ENCODE peak calls at places on chromosomes 3 and 15, in four cellular contexts. Q, M, H and D are unnamed samples.

GRCh38 chr3:60775956-60776355 is 475.3 kb downstream of the FHIT start:
- DNase-seq in Q (no peak), M (no peak), H (no peak), D (no peak)

GRCh38 chr15:36778516-36778915 is 199.1 kb downstream of the CDIN1 start:
- DNase-seq in Q (no peak), M (no peak), H (no peak), D (no peak)

GRCh38 chr3:27485853-27486252 is 1.7 kb upstream of the SLC4A7 start:
- DNase-seq in Q (no peak), M (no peak), H (no peak), D (no peak)

GRCh38 chr3:194379651-194380050 is 10.1 kb upstream of the LRRC15 start:
- DNase-seq in Q (no peak), M (no peak), H (no peak), D (no peak)

GRCh38 chr3:19945405-19946290 is 1.2 kb upstream of the RAB5A start:
- DNase-seq in Q (no peak), M (no peak), H (no peak), D (no peak)

GRCh38 chr15:101207867-101208288 is 44.0 kb downstream of the CHSY1 start:
- DNase-seq in Q (no peak), M (no peak), H (no peak), D (no peak)

GRCh38 chr15:40340740-40341400 is at the start of gene CCDC9B:
- DNase-seq in Q (no peak), M (peak; percentile 61), H (peak; percentile 75), D (no peak)

GRCh38 chr3:171974986-171975837 is 64.2 kb upstream of the FNDC3B start:
- DNase-seq in Q (no peak), M (no peak), H (no peak), D (no peak)

GRCh38 chr3:49135499-49135898 is 2.6 kb upstream of the LAMB2 start:
- DNase-seq in Q (no peak), M (no peak), H (no peak), D (no peak)

GRCh38 chr3:62436785-62437184 is 63.4 kb upstream of the FEZF2 start:
- DNase-seq in Q (no peak), M (no peak), H (no peak), D (no peak)

GRCh38 chr3:128489860-128490649 is 2.9 kb downstream of the GATA2 start:
- DNase-seq in Q (no peak), M (no peak), H (peak; percentile 37), D (peak; percentile 64)
- TF ChIP-seq USF2 in Q (no peak), M (no peak), H (no peak), D (no peak)

GRCh38 chr3:121663171-121663847 is 2.6 kb upstream of the HCLS1 start:
- DNase-seq in Q (no peak), M (no peak), H (peak; percentile 32), D (no peak)

GRCh38 chr3:121658716-121659435 is 1.8 kb downstream of the HCLS1 start:
- DNase-seq in Q (no peak), M (no peak), H (no peak), D (no peak)

GRCh38 chr3:121660356-121661171 is at the start of gene HCLS1:
- DNase-seq in Q (peak; percentile 83), M (no peak), H (no peak), D (no peak)

GRCh38 chr3:121662742-121663141 is 2.0 kb upstream of the HCLS1 start:
- DNase-seq in Q (no peak), M (no peak), H (no peak), D (no peak)

DNA sequence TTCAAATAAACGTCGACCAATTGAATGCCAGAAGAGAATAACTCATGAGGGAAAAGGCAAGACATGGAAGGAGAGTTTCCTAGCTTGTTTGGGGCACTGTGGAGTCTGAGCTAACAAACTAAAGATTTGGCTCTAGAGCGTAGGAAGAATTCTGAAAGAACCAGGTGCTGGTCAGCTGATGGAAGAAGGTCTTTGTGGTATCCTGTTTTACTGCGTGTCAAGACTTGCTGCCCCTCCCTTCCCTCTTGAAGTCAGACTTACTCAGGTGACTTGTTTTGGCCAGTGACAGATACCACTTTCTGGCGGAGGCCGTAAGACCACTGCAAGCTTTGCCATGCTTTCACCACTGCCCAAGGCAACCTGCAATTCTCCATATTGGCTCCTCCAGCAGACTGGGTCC is 673 bp upstream of the HCLS1 start:
- DNase-seq in Q (no peak), M (no peak), H (no peak), D (no peak)
- TF ChIP-seq CBFB in Q (no peak), M (no peak), H (no peak), D (no peak)

GRCh38 chr3:71022552-71023335 is 560.8 kb downstream of the FOXP1 start:
- DNase-seq in Q (no peak), M (no peak), H (peak; percentile 23), D (peak; percentile 43)
- TF ChIP-seq USF2 in Q (no peak), M (no peak), H (no peak), D (no peak)

GRCh38 chr3:4780545-4780957 is 198.7 kb upstream of the BHLHE40 start:
- DNase-seq in Q (no peak), M (no peak), H (peak; percentile 51), D (no peak)

GRCh38 chr3:4778119-4778518 is 201.1 kb upstream of the BHLHE40 start:
- DNase-seq in Q (no peak), M (no peak), H (no peak), D (no peak)

GRCh38 chr3:4785551-4785950 is 193.7 kb upstream of the BHLHE40 start:
- DNase-seq in Q (no peak), M (no peak), H (no peak), D (no peak)

GRCh38 chr3:4778740-4779139 is 200.5 kb upstream of the BHLHE40 start:
- DNase-seq in Q (no peak), M (no peak), H (no peak), D (no peak)

DNA sequence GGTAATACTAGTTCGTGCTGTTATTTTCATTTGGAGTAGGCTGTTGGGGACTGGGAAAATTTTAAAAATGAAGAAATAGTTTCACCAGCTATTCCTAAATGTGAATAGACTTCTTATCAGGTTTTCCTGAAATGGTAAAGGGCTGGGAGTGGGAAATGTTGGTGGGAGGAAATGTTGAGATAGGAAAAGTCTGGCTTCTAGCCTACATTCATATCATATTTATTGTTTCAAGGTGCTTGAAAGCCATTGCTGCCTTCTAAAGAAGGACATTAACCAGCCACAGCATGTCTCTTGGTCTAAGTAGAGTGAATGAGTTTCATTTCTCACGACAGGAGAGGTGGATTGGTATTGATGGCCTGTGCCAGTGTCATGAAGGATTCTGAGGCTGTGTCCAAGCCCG is 197.1 kb upstream of the BHLHE40 start:
- DNase-seq in Q (no peak), M (no peak), H (no peak), D (no peak)
- TF ChIP-seq CBFB in Q (no peak), M (no peak), H (no peak), D (no peak)

GRCh38 chr15:47399100-47399499 is 318.2 kb upstream of the SEMA6D start:
- DNase-seq in Q (no peak), M (no peak), H (no peak), D (no peak)

GRCh38 chr15:47398115-47398514 is 319.2 kb upstream of the SEMA6D start:
- DNase-seq in Q (no peak), M (no peak), H (no peak), D (no peak)

GRCh38 chr15:47394410-47394809 is 322.9 kb upstream of the SEMA6D start:
- DNase-seq in Q (no peak), M (no peak), H (no peak), D (no peak)

GRCh38 chr15:47398594-47398993 is 318.7 kb upstream of the SEMA6D start:
- DNase-seq in Q (no peak), M (no peak), H (no peak), D (no peak)

DNA sequence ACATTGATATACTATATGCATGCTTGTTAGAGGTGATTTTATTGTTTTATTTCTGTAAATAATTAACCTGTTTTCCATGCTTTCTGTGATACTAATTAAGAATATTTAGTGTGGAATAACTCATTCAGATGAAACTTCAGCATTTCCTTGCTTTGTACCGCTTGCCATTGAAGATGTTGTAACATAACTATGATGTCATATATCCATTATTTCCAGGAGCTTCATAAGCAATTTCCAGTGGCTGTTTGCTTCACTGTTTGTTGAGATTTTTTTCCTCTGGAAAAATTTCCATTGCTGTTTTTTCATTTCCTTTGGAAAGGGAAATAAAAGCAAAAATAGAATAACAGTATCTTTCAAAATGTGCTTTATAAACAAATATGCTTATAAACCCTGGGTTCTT is 319.7 kb upstream of the SEMA6D start:
- DNase-seq in Q (no peak), M (no peak), H (no peak), D (no peak)
- TF ChIP-seq USF2 in Q (no peak), M (no peak), H (no peak), D (no peak)

DNA sequence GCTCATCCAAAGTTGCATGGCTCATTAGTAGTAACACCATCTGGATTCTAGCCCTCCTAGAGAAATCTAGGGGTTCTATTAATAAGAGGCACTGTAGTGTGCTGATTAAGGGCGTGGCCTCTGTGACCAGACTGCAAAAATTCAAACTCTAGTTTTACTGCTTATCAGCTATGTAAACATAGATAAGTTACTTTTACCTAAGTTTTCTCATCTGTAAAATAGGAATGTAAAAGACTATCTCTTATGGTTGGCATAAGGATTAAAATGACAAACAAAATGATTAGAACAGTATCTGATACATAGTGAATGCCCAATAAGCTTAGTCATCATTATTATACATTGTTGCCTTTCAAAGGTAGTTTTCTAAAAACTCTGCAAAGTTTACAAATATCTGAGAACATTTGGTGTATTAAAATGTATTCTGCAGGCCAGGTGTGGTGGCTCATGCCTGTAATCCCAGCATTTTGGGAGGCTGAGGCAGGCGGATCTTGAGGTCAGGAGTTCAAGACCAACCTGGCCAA is 4.5 kb downstream of the PTX3 start:
- DNase-seq in Q (no peak), M (no peak), H (no peak), D (no peak)
- TF ChIP-seq CBFB in Q (no peak), M (no peak), H (no peak), D (no peak)

GRCh38 chr3:177144922-177145321 is 52.4 kb downstream of the TBL1XR1 start:
- DNase-seq in Q (peak; percentile 62), M (no peak), H (no peak), D (no peak)
- TF ChIP-seq USF2 in Q (no peak), M (no peak), H (no peak), D (no peak)

DNA sequence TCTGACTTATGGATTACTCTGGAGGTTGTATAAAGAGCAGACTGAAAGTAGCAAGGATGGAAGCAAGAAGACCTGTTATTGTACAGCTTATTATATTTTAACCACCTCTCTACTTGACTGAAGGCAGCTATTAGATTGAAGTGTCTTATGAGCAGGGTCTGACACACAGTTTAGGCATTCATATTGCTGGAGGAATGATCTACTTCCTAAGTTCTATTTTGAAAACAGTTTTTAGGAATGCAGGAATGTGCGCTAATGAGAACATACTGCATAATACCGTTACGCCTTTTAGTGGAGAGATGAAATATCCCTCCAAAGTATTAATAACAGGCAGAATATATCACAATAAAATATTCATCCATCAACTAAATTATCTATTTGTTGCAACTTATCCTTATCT is 193.3 kb downstream of the ISL2 start:
- DNase-seq in Q (no peak), M (no peak), H (no peak), D (no peak)
- TF ChIP-seq CBFB in Q (no peak), M (no peak), H (no peak), D (no peak)